ENCODE peak calls at places on chromosomes 11 and 22, in six cellular contexts. L is mammary epithelial cell, G is endodermal cell, O is uterus, E is Peyer's patch, K is ovary. R is an unnamed sample.

GRCh38 chr11:106087815-106088435 is 10.5 kb downstream of the AASDHPPT start:
- DNase-seq in G (peak), L (peak), O (peak), K (peak), E (no peak), R (peak)

GRCh38 chr11:4090258-4090657 is 4.3 kb upstream of the RRM1 start:
- DNase-seq in O (no peak), K (no peak), E (no peak), G (no peak), L (no peak), R (no peak)

GRCh38 chr22:29030618-29031235 is 30.9 kb downstream of the C22orf31 start:
- DNase-seq in O (peak), K (peak), L (peak), G (peak), E (peak), R (peak)

GRCh38 chr11:125441648-125442410 is 54.2 kb downstream of the FEZ1 start:
- DNase-seq in E (no peak), K (no peak), L (no peak), O (no peak), G (peak), R (no peak)

GRCh38 chr11:66247801-66248200 is 20.6 kb upstream of the RAB1B start:
- DNase-seq in G (no peak), K (no peak), L (no peak), O (no peak), E (no peak), R (no peak)

GRCh38 chr11:9941991-9942390 is 278.1 kb downstream of the SWAP70 start:
- DNase-seq in O (no peak), K (no peak), L (no peak), G (no peak), E (no peak), R (no peak)

GRCh38 chr22:31899661-31900060 is 44.7 kb upstream of the YWHAH start:
- DNase-seq in O (no peak), K (no peak), L (no peak), E (no peak), G (no peak), R (no peak)

GRCh38 chr11:20854214-20854613 is 184.8 kb downstream of the NELL1 start:
- DNase-seq in L (no peak), O (no peak), K (no peak), G (peak), E (no peak), R (no peak)

GRCh38 chr11:23976369-23976768 is 520.5 kb upstream of the LUZP2 start:
- DNase-seq in K (no peak), O (no peak), L (no peak), G (no peak), E (no peak), R (no peak)

GRCh38 chr11:117281159-117281558 is 10.0 kb upstream of the BACE1-AS start:
- DNase-seq in E (no peak), O (peak), G (peak), L (peak), K (peak), R (peak)

GRCh38 chr11:57700425-57700824 is 11.6 kb downstream of the MED19 start:
- DNase-seq in K (no peak), O (no peak), E (no peak), L (no peak), G (no peak), R (no peak)

GRCh38 chr11:63769719-63770443 is 1.3 kb upstream of the ZFTA start:
- DNase-seq in E (no peak), L (no peak), O (no peak), K (no peak), G (peak), R (no peak)

GRCh38 chr11:112345166-112345565 is 84.5 kb upstream of the PLET1 start:
- DNase-seq in L (no peak), K (no peak), O (no peak), G (no peak), E (no peak), R (no peak)

GRCh38 chr11:78346799-78347198 is 70.8 kb downstream of the GAB2 start:
- DNase-seq in L (no peak), E (no peak), K (no peak), O (no peak), G (no peak), R (no peak)

GRCh38 chr11:86632499-86633269 is 39.7 kb downstream of the ME3 start:
- DNase-seq in E (no peak), G (peak), L (peak), O (no peak), K (no peak), R (peak)

GRCh38 chr22:34972498-34972897 is 93.5 kb upstream of the ISX start:
- DNase-seq in L (no peak), G (peak), E (no peak), O (no peak), K (no peak), R (no peak)
- TF ChIP-seq CTCF in L (no peak), G (no peak), E (no peak), O (no peak), K (no peak), R (no peak)

DNA sequence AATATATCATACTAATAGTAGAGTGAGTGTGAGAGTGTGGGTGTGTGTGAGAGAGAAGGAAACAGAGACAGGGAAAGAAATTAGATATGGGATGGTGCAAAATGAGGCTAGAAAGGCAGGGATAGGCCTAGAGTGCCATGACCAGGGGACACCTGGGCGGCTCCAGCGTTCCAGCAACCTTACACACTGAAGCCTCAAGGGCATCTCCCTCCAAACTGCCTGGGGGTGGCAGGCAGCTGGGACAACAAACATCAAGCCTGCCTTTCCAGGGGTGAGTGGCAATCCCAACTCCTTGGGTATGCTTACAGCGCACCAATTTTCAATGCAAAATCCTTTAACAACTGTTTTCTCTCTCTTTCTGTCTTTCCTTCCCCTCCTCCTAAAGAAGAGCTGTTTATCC is 90.0 kb downstream of the RPL27A start:
- DNase-seq in K (no peak), L (no peak), O (no peak), E (no peak), G (no peak), R (no peak)
- H3K27ac ChIP-seq in K (no peak), L (no peak), O (peak), E (no peak), G (no peak), R (peak)

GRCh38 chr11:93784935-93785360 is 866 bp downstream of the MED17 start:
- DNase-seq in L (no peak), G (no peak), E (no peak), K (no peak), O (no peak), R (peak)

GRCh38 chr11:93783362-93783761 is 720 bp upstream of the MED17 start:
- DNase-seq in E (no peak), O (no peak), G (no peak), L (no peak), K (no peak), R (no peak)

GRCh38 chr11:93784152-93784934 is at the start of gene MED17:
- DNase-seq in E (peak), K (peak), G (peak), L (peak), O (peak), R (peak)

DNA sequence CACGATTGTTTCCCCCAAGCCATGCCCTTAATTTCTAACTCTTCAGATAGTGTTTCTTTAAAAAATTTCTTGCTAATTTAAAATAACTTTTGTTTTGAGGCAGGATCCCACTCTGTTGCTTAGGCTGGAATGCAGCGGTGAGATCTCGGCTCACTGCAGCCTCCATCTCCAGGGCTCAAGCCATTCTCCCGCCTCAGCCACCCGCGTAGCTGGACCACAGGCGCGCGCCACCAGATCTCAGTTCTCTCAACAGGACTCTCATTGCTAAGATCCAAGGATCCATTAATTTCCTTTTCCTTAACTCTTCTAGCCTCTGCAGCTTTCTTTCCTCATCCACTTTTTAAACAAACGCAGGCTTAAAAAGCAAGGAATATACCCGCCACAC is 323 bp upstream of the MED17 start:
- DNase-seq in O (no peak), E (no peak), G (no peak), L (no peak), K (no peak), R (no peak)
- TF ChIP-seq CTCF in O (no peak), E (no peak), G (no peak), L (no peak), K (no peak), R (no peak)

GRCh38 chr22:44685384-44686056 is 16.5 kb upstream of the PRR5 start:
- DNase-seq in G (peak), K (no peak), L (peak), E (peak), O (peak), R (peak)
- H3K27ac ChIP-seq in G (no peak), K (no peak), L (peak), E (no peak), O (no peak), R (peak)